ENCODE peak calls at places on chromosomes 11 and 22, in nine cellular contexts. N, Q, L, W, E, Y, R, M and I are unnamed samples.
A peak's percentile ranks its signal among the peaks of the same experiment; 100 is the strongest.

GRCh38 chr11:114170226-114170625 is 110.7 kb downstream of the ZBTB16 start:
- DNase-seq in N (no peak), Q (no peak), L (no peak), W (no peak), E (no peak), Y (no peak), R (no peak), M (no peak), I (no peak)

GRCh38 chr11:107385361-107385982 is 72.2 kb downstream of the CWF19L2 start:
- DNase-seq in N (no peak), Q (no peak), L (no peak), W (no peak), E (no peak), Y (no peak), R (no peak), M (no peak), I (no peak)

GRCh38 chr11:33515347-33515746 is 185.3 kb downstream of the C11orf91 start:
- DNase-seq in N (peak; percentile 70), Q (no peak), L (no peak), W (no peak), E (no peak), Y (no peak), R (no peak), M (no peak), I (no peak)

GRCh38 chr11:72229925-72230763 is 5.6 kb downstream of the INPPL1 start:
- DNase-seq in N (no peak), Q (no peak), L (no peak), W (no peak), E (no peak), Y (no peak), R (no peak), M (no peak), I (no peak)

GRCh38 chr11:46381046-46381835 is at the start of gene MDK:
- DNase-seq in N (no peak), Q (no peak), L (peak; percentile 77), W (peak; percentile 39), E (no peak), Y (no peak), R (peak; percentile 69), M (no peak), I (peak; percentile 76)

GRCh38 chr11:12090061-12090572 is 20.3 kb upstream of the MICAL2 start:
- DNase-seq in N (no peak), Q (no peak), L (no peak), W (no peak), E (peak; percentile 18), Y (no peak), R (no peak), M (peak; percentile 36), I (no peak)

GRCh38 chr11:11946180-11946579 is 62.2 kb downstream of the DKK3 start:
- DNase-seq in N (no peak), Q (no peak), L (no peak), W (no peak), E (no peak), Y (no peak), R (no peak), M (no peak), I (no peak)

GRCh38 chr11:118705796-118706545 is 26.5 kb upstream of the TREH start:
- DNase-seq in N (no peak), Q (no peak), L (no peak), W (no peak), E (no peak), Y (no peak), R (no peak), M (no peak), I (no peak)

GRCh38 chr11:46295996-46296519 is 18.6 kb downstream of the CREB3L1 start:
- DNase-seq in N (no peak), Q (no peak), L (no peak), W (no peak), E (no peak), Y (no peak), R (no peak), M (no peak), I (no peak)

GRCh38 chr11:97772696-97773095 is 1248.1 kb upstream of the CNTN5 start:
- DNase-seq in N (no peak), Q (no peak), L (no peak), W (no peak), E (no peak), Y (no peak), R (no peak), M (no peak), I (no peak)

GRCh38 chr11:134015541-134015940 is 53.3 kb upstream of the JAM3 start:
- DNase-seq in N (peak; percentile 71), Q (no peak), L (no peak), W (no peak), E (no peak), Y (no peak), R (no peak), M (no peak), I (no peak)

GRCh38 chr11:96486890-96487633 is 97.2 kb downstream of the JRKL start:
- DNase-seq in N (no peak), Q (no peak), L (no peak), W (peak; percentile 59), E (no peak), Y (no peak), R (no peak), M (peak; percentile 39), I (no peak)

DNA sequence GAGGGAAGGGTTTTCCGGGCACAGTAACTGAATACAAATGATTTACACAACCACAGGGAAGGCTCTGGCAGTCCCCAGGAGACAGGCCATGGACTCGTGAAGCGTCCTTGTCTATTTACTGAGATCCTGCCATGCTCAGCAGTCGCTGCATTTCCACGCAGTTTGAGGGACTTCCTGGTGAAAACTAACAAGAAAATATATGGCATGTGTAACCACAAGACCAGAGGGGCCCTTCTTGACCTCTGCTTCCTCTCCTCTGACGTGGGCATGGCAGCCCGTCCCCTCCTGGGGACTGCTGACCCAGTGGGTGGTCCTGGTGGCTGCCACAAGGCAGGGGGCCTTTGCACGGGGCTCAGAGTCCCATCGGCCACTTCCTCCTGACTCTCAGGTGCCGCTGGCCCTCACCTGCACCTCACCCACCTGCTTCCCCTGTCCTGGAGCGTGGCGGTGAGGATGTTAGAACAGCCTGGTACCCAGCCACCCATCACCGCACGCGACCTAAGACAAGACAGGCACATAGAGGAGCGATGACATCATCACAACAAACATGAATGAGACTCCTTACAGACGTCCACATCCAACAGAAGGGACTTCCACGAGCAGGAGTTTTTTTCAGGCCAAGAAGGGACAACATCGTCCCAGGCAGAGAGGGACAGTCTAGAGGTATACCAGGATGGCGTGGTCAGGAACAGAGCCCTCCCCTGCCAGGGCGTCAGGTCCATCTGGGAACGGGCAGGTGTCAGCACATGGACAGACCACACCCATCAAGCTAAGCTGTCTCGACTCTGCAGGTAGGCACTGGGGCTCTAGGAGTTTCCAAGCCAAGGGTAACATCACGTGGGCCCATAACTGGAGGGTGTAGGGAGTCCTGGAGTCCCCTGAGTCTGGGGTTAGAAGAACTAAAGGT is 75.7 kb downstream of the PHF21B start:
- DNase-seq in N (no peak), Q (no peak), L (no peak), W (no peak), E (no peak), Y (no peak), R (no peak), M (no peak), I (no peak)
- TF ChIP-seq CTCF in N (no peak), Q (no peak), L (no peak), W (no peak), E (no peak), Y (no peak), R (no peak), M (no peak), I (no peak)

GRCh38 chr22:25027959-25028840 is 75.7 kb downstream of the KIAA1671 start:
- DNase-seq in N (no peak), Q (no peak), L (peak; percentile 79), W (peak; percentile 52), E (no peak), Y (no peak), R (peak; percentile 67), M (no peak), I (peak; percentile 45)
- TF ChIP-seq CTCF in N (peak; percentile 40), Q (no peak), L (peak; percentile 24), W (peak; percentile 40), E (peak; percentile 33), Y (peak; percentile 39), R (peak; percentile 36), M (no peak), I (no peak)

GRCh38 chr11:21634491-21634890 is 558.4 kb upstream of the ANO5 start:
- DNase-seq in N (no peak), Q (no peak), L (no peak), W (no peak), E (no peak), Y (no peak), R (no peak), M (no peak), I (no peak)

GRCh38 chr11:21630934-21631478 is 561.9 kb upstream of the ANO5 start:
- DNase-seq in N (no peak), Q (no peak), L (no peak), W (no peak), E (no peak), Y (no peak), R (no peak), M (no peak), I (no peak)

GRCh38 chr11:21640491-21640890 is 552.4 kb upstream of the ANO5 start:
- DNase-seq in N (no peak), Q (no peak), L (no peak), W (no peak), E (no peak), Y (no peak), R (no peak), M (no peak), I (no peak)

GRCh38 chr11:21636561-21636960 is 556.3 kb upstream of the ANO5 start:
- DNase-seq in N (no peak), Q (no peak), L (no peak), W (no peak), E (no peak), Y (no peak), R (no peak), M (no peak), I (no peak)

GRCh38 chr11:21635359-21635758 is 557.5 kb upstream of the ANO5 start:
- DNase-seq in N (no peak), Q (no peak), L (no peak), W (no peak), E (no peak), Y (no peak), R (no peak), M (no peak), I (no peak)
- TF ChIP-seq CTCF in N (no peak), Q (no peak), L (no peak), W (no peak), E (no peak), Y (no peak), R (no peak), M (no peak), I (no peak)

DNA sequence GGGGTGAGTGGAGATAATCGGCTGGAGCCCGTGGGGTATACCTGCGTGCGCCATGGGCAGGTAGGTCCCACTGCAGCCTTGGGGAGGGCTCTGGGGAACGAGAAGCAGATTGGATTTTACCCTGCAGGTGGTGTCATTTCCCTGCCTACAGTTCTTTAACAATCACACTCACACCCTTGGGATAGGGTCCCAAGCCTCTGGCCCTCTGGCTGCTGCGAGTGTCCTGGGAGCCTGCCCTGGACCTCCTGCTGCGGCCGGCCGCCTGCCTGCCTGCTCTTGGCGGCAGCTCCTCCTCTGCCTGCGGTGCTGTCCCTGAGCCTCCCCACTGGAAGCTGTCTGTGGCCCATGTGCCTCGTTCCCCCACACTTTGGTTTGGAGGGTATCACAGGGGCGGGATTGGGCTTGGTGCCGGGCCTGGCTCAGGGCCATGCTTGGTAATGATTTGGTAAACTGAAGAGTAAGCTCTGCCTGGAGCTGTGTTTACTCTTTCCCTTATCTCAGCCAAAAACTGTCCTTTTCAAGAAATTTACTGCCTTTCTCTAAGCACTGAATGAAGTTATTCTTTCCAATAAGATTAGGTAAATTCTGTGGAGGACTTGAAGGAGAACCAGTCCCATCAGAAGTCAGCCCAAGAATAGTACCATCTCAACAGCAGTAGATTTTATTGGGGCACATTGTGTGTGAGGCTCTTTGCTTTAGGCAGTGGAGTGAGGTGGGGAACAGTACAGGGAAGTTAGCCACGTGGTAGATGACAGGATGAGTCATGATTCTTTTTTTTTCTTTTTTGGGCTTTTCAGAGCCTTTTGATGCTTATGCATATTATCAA is 53.7 kb downstream of the TBC1D22A start:
- DNase-seq in N (no peak), Q (no peak), L (no peak), W (no peak), E (no peak), Y (no peak), R (no peak), M (no peak), I (no peak)
- TF ChIP-seq CTCF in N (no peak), Q (no peak), L (no peak), W (no peak), E (no peak), Y (no peak), R (no peak), M (no peak), I (no peak)